ENCODE peak calls at places on chromosome 7, in ten cellular contexts. W is heart right ventricle, R is fibroblast of lung, P is right atrium auricular region, Z is left lung, T is upper lobe of left lung, N is left ventricle myocardium inferior, E is IMR-90, H is HCT116, I is ascending aorta. Q is an unnamed sample. For H3K4me1, the result is how much of the 10 kb centered on the place peaks cover.

GRCh38 chr7:26690135-26690534 is 174.3 kb downstream of the SKAP2 start:
- DNase-seq in W (no peak), R (no peak), P (no peak), Z (no peak), T (no peak), N (no peak), E (no peak), H (no peak), I (no peak), Q (no peak)

GRCh38 chr7:2540641-2541051 is 14.7 kb downstream of the BRAT1 start:
- DNase-seq in W (no peak), R (no peak), P (no peak), Z (no peak), T (no peak), N (no peak), E (no peak), H (no peak), I (no peak), Q (no peak)

GRCh38 chr7:40015790-40016296 is 65.8 kb downstream of the CDK13 start:
- DNase-seq in W (no peak), R (peak), P (no peak), Z (no peak), T (no peak), N (no peak), E (peak), H (no peak), I (no peak), Q (no peak)

GRCh38 chr7:147564771-147565476 is 1025.6 kb upstream of the C7orf33 start:
- DNase-seq in W (no peak), R (no peak), P (no peak), Z (no peak), T (no peak), N (no peak), E (no peak), H (no peak), I (no peak), Q (no peak)

GRCh38 chr7:126700807-126701604 is 551.7 kb downstream of the GRM8 start:
- DNase-seq in W (no peak), R (peak), P (no peak), Z (peak), T (peak), N (no peak), E (peak), H (peak), I (no peak), Q (no peak)

GRCh38 chr7:318476-319266 is 28.7 kb downstream of the FOXL3 start:
- DNase-seq in W (peak), R (no peak), P (no peak), Z (no peak), T (peak), N (no peak), E (no peak), H (no peak), I (no peak), Q (peak)

GRCh38 chr7:2628137-2628482 is 3.7 kb upstream of the TTYH3 start:
- DNase-seq in W (no peak), R (no peak), P (no peak), Z (no peak), T (no peak), N (peak), E (no peak), H (no peak), I (no peak), Q (peak)

GRCh38 chr7:36455646-36456045 is 66.0 kb downstream of the ANLN start:
- DNase-seq in W (no peak), R (no peak), P (no peak), Z (no peak), T (no peak), N (no peak), E (no peak), H (no peak), I (no peak), Q (no peak)

DNA sequence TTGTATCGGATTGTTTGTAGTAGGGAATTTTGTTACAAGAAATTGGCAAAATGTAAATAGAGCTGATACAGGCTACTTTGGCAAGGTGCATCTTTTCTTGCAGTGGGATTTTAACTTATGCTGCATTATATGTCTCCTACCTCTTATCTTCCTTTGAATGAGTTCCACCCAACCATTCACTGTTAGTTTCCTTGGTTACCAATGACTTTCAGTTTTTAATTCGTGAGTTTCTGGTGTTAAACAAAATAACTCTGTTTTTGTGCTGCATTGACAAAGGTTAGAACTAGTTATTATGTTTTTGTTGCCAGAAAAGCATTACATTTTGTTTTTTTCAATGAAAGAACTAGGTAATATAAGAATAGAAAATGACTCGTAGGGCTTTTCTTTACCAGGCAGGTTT is 327.2 kb downstream of the LHFPL3 start:
- DNase-seq in W (no peak), R (no peak), P (no peak), Z (no peak), T (no peak), N (no peak), E (no peak), H (no peak), I (no peak), Q (no peak)
- H3K4me1 ChIP-seq in W (under half), R (under half), P (under half), Z (under half), T (under half), N (under half), E (under half), H (under half), I (under half), Q (under half)

GRCh38 chr7:94400643-94401042 is 5.9 kb downstream of the COL1A2 start:
- DNase-seq in W (no peak), R (no peak), P (no peak), Z (no peak), T (no peak), N (no peak), E (no peak), H (no peak), I (no peak), Q (no peak)
- H3K4me1 ChIP-seq in W (under half), R (under half), P (under half), Z (under half), T (under half), N (under half), E (under half), H (under half), I (half or more), Q (under half)

DNA sequence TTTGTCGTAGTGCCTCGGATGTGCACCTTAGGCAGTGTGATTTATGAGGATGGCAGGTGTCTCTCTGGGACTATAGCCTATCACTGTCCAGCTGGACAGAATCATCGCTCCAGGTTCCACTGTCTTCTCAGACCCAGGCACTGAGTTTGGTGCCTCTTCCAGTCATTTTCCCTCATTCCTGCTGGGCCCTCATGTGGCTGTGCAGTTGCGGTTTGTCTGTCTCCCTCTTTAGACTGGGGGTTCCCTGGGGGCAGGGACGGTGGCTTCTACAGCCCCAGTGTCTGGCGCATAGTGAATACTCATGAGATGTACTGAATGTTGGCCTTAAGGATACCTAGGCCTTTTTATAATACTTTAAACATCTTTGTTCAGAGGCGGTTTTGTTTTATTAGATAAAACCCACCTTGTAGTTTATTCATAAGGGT is 28.9 kb downstream of the CCM2 start:
- DNase-seq in W (no peak), R (no peak), P (no peak), Z (no peak), T (no peak), N (no peak), E (no peak), H (no peak), I (peak), Q (no peak)
- H3K4me1 ChIP-seq in W (under half), R (under half), P (under half), Z (under half), T (under half), N (under half), E (under half), H (under half), I (under half), Q (under half)

GRCh38 chr7:116779921-116780320 is 82.5 kb upstream of the CAPZA2 start:
- DNase-seq in W (no peak), R (no peak), P (no peak), Z (no peak), T (no peak), N (no peak), E (no peak), H (no peak), I (no peak), Q (no peak)
- H3K4me1 ChIP-seq in W (under half), R (under half), P (under half), Z (under half), T (under half), N (under half), E (under half), H (half or more), I (under half), Q (half or more)

GRCh38 chr7:92749327-92749730 is 87.0 kb downstream of the CDK6 start:
- DNase-seq in W (no peak), R (peak), P (no peak), Z (no peak), T (no peak), N (no peak), E (peak), H (no peak), I (no peak), Q (no peak)
- H3K4me1 ChIP-seq in W (under half), R (under half), P (under half), Z (under half), T (under half), N (under half), E (under half), H (half or more), I (under half), Q (under half)

GRCh38 chr7:131061158-131061557 is 266.5 kb upstream of the MKLN1 start:
- DNase-seq in W (no peak), R (no peak), P (no peak), Z (no peak), T (no peak), N (no peak), E (no peak), H (no peak), I (no peak), Q (no peak)

GRCh38 chr7:131057524-131058065 is 270.1 kb upstream of the MKLN1 start:
- DNase-seq in W (no peak), R (no peak), P (no peak), Z (no peak), T (peak), N (no peak), E (no peak), H (no peak), I (no peak), Q (no peak)

GRCh38 chr7:131066635-131067034 is 261.0 kb upstream of the MKLN1 start:
- DNase-seq in W (no peak), R (peak), P (no peak), Z (no peak), T (no peak), N (no peak), E (peak), H (no peak), I (no peak), Q (no peak)

GRCh38 chr7:131057015-131057518 is 270.6 kb upstream of the MKLN1 start:
- DNase-seq in W (no peak), R (peak), P (no peak), Z (no peak), T (no peak), N (no peak), E (peak), H (no peak), I (no peak), Q (no peak)

GRCh38 chr7:131061818-131062217 is 265.9 kb upstream of the MKLN1 start:
- DNase-seq in W (no peak), R (no peak), P (no peak), Z (no peak), T (no peak), N (no peak), E (no peak), H (no peak), I (no peak), Q (no peak)
- H3K4me1 ChIP-seq in W (under half), R (under half), P (under half), Z (under half), T (under half), N (half or more), E (under half), H (under half), I (under half), Q (under half)

GRCh38 chr7:55024776-55025175 is 6.0 kb downstream of the EGFR start:
- DNase-seq in W (no peak), R (peak), P (no peak), Z (no peak), T (no peak), N (no peak), E (peak), H (no peak), I (no peak), Q (no peak)
- H3K4me1 ChIP-seq in W (under half), R (under half), P (under half), Z (under half), T (under half), N (under half), E (under half), H (under half), I (half or more), Q (under half)

DNA sequence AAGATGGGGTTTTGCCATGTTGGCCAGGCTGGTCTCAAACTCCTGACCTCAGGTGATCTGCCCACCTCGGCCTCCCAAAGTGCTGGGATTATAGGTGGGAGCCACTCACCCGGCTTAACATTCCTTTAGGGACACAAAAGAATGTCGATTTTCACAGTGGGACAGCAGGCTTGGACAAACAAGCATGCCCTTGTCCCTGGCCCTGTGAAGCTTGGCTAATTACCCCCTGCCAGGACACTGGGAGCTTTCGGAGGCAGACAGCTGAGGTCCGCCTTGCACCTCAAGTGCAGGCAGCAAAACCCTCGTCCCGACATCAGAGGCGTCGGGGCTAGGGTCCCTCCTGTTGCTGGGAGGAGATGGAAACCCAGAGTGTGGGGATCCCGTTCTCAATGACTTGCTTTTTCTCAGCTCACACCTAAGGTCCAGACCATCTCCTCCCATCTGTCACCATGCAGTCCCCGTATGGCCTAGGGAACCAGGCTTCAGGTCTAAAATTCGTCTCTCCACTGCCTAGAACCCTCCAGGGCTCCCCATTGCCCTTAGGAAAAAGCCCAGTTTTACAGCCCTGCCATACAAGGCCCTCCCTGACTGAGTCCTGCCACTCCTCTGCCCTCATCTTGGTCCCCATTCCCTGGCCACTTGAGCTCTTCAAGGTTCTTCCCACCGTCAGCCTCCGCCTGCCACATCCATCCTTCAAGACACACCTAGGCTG is 6.3 kb upstream of the CLIP2 start:
- DNase-seq in W (no peak), R (no peak), P (no peak), Z (no peak), T (no peak), N (no peak), E (no peak), H (no peak), I (no peak), Q (no peak)
- H3K4me1 ChIP-seq in W (under half), R (under half), P (under half), Z (under half), T (under half), N (under half), E (under half), H (half or more), I (under half), Q (under half)